ENCODE peak calls at places on chromosome 20, in six cellular contexts. C, K, M, U, X and R are unnamed samples.

GRCh38 chr20:57881466-57882405 is 171.9 kb upstream of the PMEPA1 start:
- DNase-seq in C (no peak), K (no peak), M (no peak), U (no peak), X (peak; percentile 59), R (no peak)

GRCh38 chr20:9253140-9253539 is 184.3 kb downstream of the PLCB4 start:
- DNase-seq in C (no peak), K (no peak), M (no peak), U (no peak), X (no peak), R (no peak)

GRCh38 chr20:46204594-46205205 is 86.6 kb downstream of the CD40 start:
- DNase-seq in C (no peak), K (no peak), M (no peak), U (peak; percentile 1), X (no peak), R (no peak)

GRCh38 chr20:34781250-34781649 is 44.2 kb downstream of the NCOA6 start:
- DNase-seq in C (no peak), K (no peak), M (no peak), U (no peak), X (no peak), R (no peak)

GRCh38 chr20:25623225-25623735 is 534 bp downstream of the NANP start:
- DNase-seq in C (peak; percentile 39), K (peak; percentile 37), M (peak; percentile 70), U (no peak), X (peak; percentile 46), R (peak; percentile 49)

GRCh38 chr20:31851240-31851955 is 6.0 kb upstream of the FOXS1 start:
- DNase-seq in C (no peak), K (no peak), M (no peak), U (no peak), X (no peak), R (no peak)

GRCh38 chr20:57944988-57945387 is 235.2 kb upstream of the PMEPA1 start:
- DNase-seq in C (no peak), K (no peak), M (no peak), U (no peak), X (no peak), R (no peak)

GRCh38 chr20:63125893-63126601 is 89.9 kb downstream of the YTHDF1 start:
- DNase-seq in C (no peak), K (no peak), M (peak; percentile 33), U (no peak), X (no peak), R (no peak)